ENCODE peak calls at places on chromosomes 11 and 22, in four cellular contexts. J, I, N and H are unnamed samples.

GRCh38 chr22:45292675-45293402 is 8.1 kb downstream of the UPK3A start:
- DNase-seq in J (no peak), N (no peak), I (no peak), H (no peak)

GRCh38 chr22:32538516-32538915 is 63.9 kb downstream of the FBXO7 start:
- DNase-seq in J (no peak), I (no peak), N (no peak), H (no peak)

GRCh38 chr11:124285610-124286344 is 28.0 kb downstream of the OR8D1 start:
- DNase-seq in N (no peak), J (no peak), I (peak), H (no peak)

GRCh38 chr11:85822814-85823213 is 11.9 kb upstream of the SYTL2 start:
- DNase-seq in N (no peak), J (no peak), I (no peak), H (no peak)

GRCh38 chr11:94926271-94926625 is 47.1 kb downstream of the CWC15 start:
- DNase-seq in I (no peak), N (no peak), J (no peak), H (no peak)

GRCh38 chr11:35412285-35412684 is 7.1 kb downstream of the SLC1A2 start:
- DNase-seq in J (no peak), N (no peak), I (peak), H (no peak)

GRCh38 chr22:41062146-41062545 is 30.2 kb upstream of the EP300 start:
- DNase-seq in I (no peak), J (no peak), N (no peak), H (no peak)

GRCh38 chr22:23256986-23257888 is 76.9 kb downstream of the BCR start:
- DNase-seq in J (no peak), N (peak), I (no peak), H (no peak)

GRCh38 chr11:134638796-134639540 is 226.9 kb upstream of the B3GAT1 start:
- DNase-seq in I (no peak), N (no peak), J (no peak), H (no peak)

DNA sequence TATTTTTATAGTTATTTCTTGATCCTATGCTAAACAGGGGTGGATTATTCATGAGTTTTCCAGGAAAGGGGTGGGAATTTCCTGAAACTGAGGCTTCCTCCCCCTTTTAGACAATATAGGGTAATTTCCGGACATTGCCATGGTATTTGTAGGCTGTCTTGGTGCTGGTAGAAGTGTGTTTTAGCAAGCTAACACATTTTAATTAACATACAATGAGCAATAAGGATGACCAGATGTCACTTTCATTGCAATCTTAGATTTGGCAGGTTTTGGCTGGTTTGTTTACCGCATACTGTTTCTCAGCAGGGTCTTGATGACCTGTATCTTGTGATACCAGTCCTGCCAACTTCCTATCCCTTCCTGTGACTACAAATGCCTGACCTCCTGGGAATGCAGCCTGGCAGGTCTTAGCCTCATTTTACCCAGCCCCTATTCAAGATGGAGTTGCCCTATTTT is 992 bp upstream of the C1QTNF6 start:
- DNase-seq in J (no peak), N (no peak), I (peak), H (no peak)
- H3K4me3 ChIP-seq in J (no peak), N (no peak), I (peak), H (no peak)

GRCh38 chr11:118792642-118793124 is 1.7 kb upstream of the DDX6 start:
- DNase-seq in N (peak), I (peak), J (no peak), H (peak)
- H3K4me3 ChIP-seq in N (peak), I (peak), J (peak), H (peak)

GRCh38 chr11:63869171-63869591 is 30.3 kb downstream of the MARK2 start:
- DNase-seq in N (no peak), I (no peak), J (no peak), H (peak)
- H3K4me3 ChIP-seq in N (no peak), I (no peak), J (no peak), H (no peak)

GRCh38 chr11:36793542-36793926 is 195.5 kb upstream of the RAG2 start:
- DNase-seq in J (no peak), I (peak), N (no peak), H (no peak)
- H3K4me3 ChIP-seq in J (no peak), I (no peak), N (no peak), H (no peak)

GRCh38 chr22:36395922-36396321 is 8.2 kb upstream of the MYH9 start:
- DNase-seq in J (no peak), I (no peak), N (no peak), H (no peak)

GRCh38 chr22:36397081-36397766 is 9.5 kb upstream of the MYH9 start:
- DNase-seq in J (peak), I (no peak), N (no peak), H (no peak)

GRCh38 chr22:36399473-36399780 is 11.7 kb upstream of the MYH9 start:
- DNase-seq in N (no peak), J (no peak), I (no peak), H (no peak)

GRCh38 chr22:36398602-36399472 is 11.1 kb upstream of the MYH9 start:
- DNase-seq in J (no peak), N (no peak), I (no peak), H (peak)

DNA sequence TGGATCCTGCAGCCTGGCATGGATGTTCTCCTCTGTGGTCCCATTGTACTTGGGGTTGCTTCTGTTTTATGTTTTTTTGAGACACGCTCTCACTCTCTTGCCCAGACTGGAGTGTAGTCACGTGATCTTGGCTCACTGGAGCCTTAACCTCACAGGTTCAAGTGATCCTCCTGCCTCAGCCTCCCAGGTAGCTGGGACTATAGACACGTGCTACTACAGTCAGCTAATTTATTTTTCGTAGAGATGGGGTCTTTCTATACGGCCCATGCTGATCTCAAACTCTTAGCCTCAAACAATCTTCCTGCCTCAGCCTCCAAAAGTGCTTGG is 10.0 kb upstream of the MYH9 start:
- DNase-seq in N (no peak), I (no peak), J (no peak), H (no peak)
- H3K4me3 ChIP-seq in N (no peak), I (no peak), J (no peak), H (no peak)

DNA sequence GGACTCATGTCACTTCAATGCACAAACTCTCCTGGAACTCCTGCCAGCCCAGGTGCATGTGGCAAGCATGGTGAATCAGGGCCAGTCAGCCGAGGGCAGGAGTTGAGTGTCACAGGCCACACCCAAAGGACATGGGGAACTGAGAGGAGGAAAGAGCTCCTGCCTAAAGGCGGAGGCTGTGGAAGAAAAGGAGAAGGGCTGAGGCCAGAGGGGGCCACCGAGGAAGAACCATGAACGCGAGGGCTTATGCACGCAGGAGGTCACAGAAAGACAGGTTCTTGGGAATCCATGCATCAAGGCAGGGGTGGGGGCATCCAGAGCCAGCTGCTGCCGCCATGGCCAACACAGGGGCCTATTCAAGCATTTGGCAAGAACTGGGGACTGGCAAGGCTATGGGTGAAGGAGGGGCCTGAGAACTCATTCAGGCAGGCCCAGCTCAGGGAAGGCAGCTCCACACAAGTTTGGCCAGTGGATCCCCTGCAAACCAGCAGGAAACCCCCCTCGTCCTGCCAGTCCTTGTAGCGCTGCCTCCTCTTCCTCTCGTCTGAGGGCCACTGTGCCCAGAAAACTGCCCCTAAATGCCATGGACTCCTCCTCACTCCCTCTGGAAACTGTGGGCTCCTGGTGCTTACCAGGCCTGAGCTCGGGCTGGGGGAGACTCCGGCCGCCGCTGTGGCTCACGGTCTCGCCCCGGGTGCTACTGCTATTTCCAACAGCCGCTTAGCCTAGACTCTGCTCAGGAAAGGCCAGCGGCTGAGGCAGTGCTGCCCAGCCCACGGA is 15.4 kb downstream of the PPM1F start:
- DNase-seq in J (no peak), I (no peak), N (peak), H (no peak)
- H3K4me3 ChIP-seq in J (peak), I (no peak), N (peak), H (peak)

DNA sequence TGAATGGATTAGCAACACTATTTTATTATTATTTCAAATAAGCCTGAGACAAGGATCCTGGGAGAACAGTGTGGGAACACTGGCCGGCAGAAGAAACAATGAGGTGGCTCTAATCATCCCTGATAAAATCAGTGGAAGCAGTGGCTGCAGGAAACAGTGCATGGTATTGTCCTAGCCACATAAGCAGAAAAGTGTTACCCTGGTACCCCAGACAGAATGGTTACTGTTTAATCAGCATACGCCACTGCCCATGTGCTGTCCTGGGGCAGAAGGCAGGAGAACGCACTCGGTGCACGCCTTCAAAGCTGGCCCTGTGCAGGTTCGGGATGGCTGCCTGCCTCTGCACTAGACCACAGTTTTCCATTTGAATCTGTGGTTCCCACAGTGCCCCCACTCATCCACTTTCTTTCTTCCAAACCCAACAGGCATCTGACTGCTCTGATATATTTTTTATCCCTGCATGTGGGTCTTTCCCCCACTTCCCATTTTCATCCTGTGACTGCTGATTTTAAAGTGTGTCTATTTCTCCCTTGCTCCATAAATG is 25.7 kb downstream of the OPCML start:
- DNase-seq in N (no peak), J (no peak), I (no peak), H (no peak)
- H3K4me3 ChIP-seq in N (no peak), J (no peak), I (no peak), H (no peak)

DNA sequence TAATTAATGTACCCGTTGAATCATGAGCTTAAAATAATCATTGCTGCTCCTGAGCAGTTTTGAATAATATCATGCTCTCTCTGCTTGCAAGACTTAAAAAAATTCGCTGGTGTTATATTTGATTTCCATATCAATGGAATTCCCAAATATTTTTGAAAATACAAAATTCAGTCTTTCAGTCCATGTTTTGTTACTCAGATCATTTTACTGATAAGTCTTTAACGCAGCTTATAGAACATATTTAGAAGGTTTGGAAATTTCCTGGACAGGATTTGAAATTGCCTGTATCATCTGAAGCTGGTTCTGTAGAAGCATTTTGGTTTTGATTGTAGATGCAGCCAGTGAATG is 1.9 kb downstream of the BMAL1 start:
- DNase-seq in I (no peak), J (no peak), N (no peak), H (no peak)
- H3K4me3 ChIP-seq in I (no peak), J (peak), N (peak), H (peak)